ENCODE peak calls at places on chromosome 9, in five cellular contexts. One of them, this sample, is unnamed.

GRCh38 chr9:79663878-79664277 is 92.1 kb downstream of the TLE4 start:
- DNase-seq in lower lobe of right lung: no peak
- DNase-seq in tibial nerve: no peak
- DNase-seq in vagina: no peak
- DNase-seq in tibial artery: no peak
- DNase-seq in this sample: no peak

GRCh38 chr9:111957856-111958631 is 61.4 kb downstream of the UGCG start:
- DNase-seq in lower lobe of right lung: no peak
- DNase-seq in tibial nerve: no peak
- DNase-seq in vagina: no peak
- DNase-seq in tibial artery: peak; percentile 31
- DNase-seq in this sample: peak; percentile 99

GRCh38 chr9:133119461-133120342 is 1.3 kb downstream of the RALGDS start:
- DNase-seq in lower lobe of right lung: peak; percentile 47
- DNase-seq in tibial nerve: no peak
- DNase-seq in vagina: no peak
- DNase-seq in tibial artery: no peak
- DNase-seq in this sample: peak; percentile 41

GRCh38 chr9:110189001-110189400 is 19.0 kb downstream of the C9orf152 start:
- DNase-seq in lower lobe of right lung: peak; percentile 84
- DNase-seq in tibial nerve: peak; percentile 52
- DNase-seq in vagina: no peak
- DNase-seq in tibial artery: peak; percentile 62
- DNase-seq in this sample: no peak

GRCh38 chr9:116494815-116495634 is 192.1 kb upstream of the TRIM32 start:
- DNase-seq in lower lobe of right lung: no peak
- DNase-seq in tibial nerve: no peak
- DNase-seq in vagina: no peak
- DNase-seq in tibial artery: no peak
- DNase-seq in this sample: peak; percentile 31

GRCh38 chr9:87112656-87113055 is 165.3 kb upstream of the GAS1 start:
- DNase-seq in lower lobe of right lung: no peak
- DNase-seq in tibial nerve: no peak
- DNase-seq in vagina: no peak
- DNase-seq in tibial artery: no peak
- DNase-seq in this sample: no peak

GRCh38 chr9:94812343-94812742 is 85.8 kb downstream of the AOPEP start:
- DNase-seq in lower lobe of right lung: no peak
- DNase-seq in tibial nerve: no peak
- DNase-seq in vagina: no peak
- DNase-seq in tibial artery: no peak
- DNase-seq in this sample: peak; percentile 81

GRCh38 chr9:136154943-136155342 is 36.3 kb upstream of the TMEM250 start:
- DNase-seq in lower lobe of right lung: no peak
- DNase-seq in tibial nerve: no peak
- DNase-seq in vagina: no peak
- DNase-seq in tibial artery: no peak
- DNase-seq in this sample: no peak

GRCh38 chr9:106632621-106633020 is 230.3 kb upstream of the ZNF462 start:
- DNase-seq in lower lobe of right lung: no peak
- DNase-seq in tibial nerve: no peak
- DNase-seq in vagina: no peak
- DNase-seq in tibial artery: no peak
- DNase-seq in this sample: peak; percentile 93

GRCh38 chr9:129352157-129352870 is 174.3 kb upstream of the IER5L start:
- DNase-seq in lower lobe of right lung: no peak
- DNase-seq in tibial nerve: peak; percentile 16
- DNase-seq in vagina: no peak
- DNase-seq in tibial artery: no peak
- DNase-seq in this sample: no peak

DNA sequence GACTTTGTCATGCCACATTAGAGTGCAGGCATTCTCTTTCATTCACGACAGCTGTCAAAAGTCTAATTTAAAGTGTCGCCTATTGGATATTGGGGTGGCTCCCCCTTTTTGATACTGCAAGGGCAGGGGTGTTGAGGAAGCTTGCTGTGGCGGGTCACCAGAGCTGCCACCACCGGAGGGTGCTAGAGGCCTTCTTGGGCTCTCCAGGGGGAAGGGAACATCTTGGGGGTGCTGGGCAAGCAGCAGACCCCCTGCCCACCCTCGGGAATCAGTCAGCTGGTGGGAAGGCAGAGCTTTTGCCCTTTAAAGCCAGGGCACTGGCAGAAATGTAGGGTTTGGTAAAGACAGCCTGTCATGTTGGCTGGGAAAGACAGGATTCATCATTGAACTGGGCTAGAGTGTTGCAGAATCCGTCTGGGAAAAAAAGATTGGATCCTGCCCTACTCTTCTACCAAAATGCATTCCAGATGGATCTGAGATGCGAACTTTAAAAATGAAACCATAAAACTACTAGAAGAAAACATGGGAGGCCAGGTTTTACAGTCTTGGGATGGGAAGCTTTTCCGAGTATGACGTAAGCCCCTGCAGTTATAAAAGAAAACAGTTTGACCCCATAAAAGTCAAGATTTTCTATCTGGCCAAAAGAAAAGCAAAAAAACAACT is 22.3 kb downstream of the COL5A1 start:
- DNase-seq in lower lobe of right lung: no peak
- DNase-seq in tibial nerve: no peak
- DNase-seq in vagina: no peak
- DNase-seq in tibial artery: no peak
- DNase-seq in this sample: no peak
- H3K36me3 ChIP-seq in lower lobe of right lung: no peaks in the 10 kb centered on the region
- H3K36me3 ChIP-seq in tibial nerve: no peaks in the 10 kb centered on the region
- H3K36me3 ChIP-seq in vagina: no peaks in the 10 kb centered on the region
- H3K36me3 ChIP-seq in tibial artery: no peaks in the 10 kb centered on the region
- H3K36me3 ChIP-seq in this sample: no peaks in the 10 kb centered on the region

DNA sequence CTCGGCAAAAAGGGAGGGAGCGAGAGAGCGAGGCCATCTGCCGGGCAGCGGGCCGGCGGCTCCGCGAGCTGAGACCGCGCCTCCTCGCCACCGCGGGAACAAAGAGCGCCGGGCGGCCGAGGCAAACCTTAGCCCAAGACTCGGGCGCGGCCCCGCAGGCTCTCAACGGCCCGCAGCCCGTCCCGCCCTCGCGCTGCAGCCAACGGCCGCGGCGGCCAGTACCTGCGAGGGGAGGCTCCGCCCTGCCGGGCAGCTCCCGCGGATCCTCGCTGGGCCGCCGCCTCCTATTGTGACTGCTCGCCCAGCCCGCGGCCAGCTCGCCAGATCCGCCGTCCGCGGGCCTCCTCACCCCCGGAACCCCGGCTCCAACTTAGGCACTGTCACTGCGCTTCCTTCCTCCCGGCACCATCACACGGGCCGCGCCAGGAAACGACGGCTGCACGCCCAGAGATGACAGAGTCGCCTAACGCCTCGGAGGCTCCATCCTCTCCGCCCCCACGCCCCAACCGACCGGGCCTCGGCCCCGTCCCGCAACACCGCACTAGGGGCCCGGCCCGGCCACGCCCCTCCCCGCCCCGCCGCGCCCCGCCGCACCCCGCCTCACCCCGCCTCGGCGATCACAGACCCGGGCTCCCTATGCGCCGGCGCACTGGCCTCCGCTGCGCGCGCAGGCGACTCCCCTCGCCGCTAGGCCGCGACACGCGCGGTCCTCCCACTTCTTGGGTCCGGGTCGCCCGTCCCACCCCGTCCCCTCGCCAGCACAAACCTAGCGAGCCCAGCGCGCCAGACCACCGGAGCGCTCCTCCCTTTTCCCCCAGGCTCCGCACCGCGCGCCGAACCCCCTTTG is 486 bp upstream of the RNF38 start:
- DNase-seq in lower lobe of right lung: peak; percentile 91
- DNase-seq in tibial nerve: peak; percentile 76
- DNase-seq in vagina: no peak
- DNase-seq in tibial artery: peak; percentile 82
- DNase-seq in this sample: peak; percentile 70
- TF ChIP-seq CTCF in lower lobe of right lung: no peak
- TF ChIP-seq CTCF in tibial nerve: no peak
- TF ChIP-seq CTCF in vagina: no peak
- TF ChIP-seq CTCF in tibial artery: no peak
- TF ChIP-seq CTCF in this sample: peak; percentile 24

DNA sequence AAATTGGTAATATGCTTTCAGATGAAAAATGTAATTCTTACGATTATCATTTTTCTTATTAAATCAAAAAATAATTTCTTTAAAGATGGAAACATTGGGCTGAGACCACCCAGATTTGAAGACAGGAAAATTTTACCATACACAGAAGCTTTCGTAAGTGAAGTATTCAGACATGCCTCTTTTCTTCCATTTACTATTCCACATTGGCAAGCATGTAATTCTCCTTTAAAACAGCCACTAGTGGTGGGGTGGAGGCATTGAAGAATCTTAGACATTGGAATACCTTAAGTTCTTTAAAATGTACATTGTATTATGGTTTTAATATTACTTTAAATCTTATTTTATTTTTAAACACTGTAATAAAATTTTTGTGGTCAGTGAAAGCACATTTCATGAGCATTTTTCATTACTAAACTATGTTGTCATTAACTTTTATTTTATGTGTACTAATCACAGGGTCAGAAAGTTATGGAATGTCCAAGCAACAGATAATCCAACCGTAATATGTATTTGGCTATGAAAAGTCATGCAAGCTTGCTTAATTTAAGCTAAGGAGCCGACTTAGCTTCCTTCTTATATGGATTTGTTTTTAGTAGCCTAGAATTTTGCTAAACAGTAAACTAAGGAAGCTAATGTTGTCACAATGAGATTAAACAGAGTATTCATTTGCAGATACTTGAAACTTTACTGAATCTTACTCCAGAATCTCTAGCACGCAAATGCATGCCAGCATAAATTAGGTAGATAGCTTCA is 97.4 kb upstream of the ALDH1A1 start:
- DNase-seq in lower lobe of right lung: no peak
- DNase-seq in tibial nerve: no peak
- DNase-seq in vagina: no peak
- DNase-seq in tibial artery: no peak
- DNase-seq in this sample: no peak
- H3K4me3 ChIP-seq in lower lobe of right lung: no peak overlapping the region
- H3K4me3 ChIP-seq in tibial nerve: no peak overlapping the region
- H3K4me3 ChIP-seq in vagina: no peak overlapping the region
- H3K4me3 ChIP-seq in tibial artery: no peak overlapping the region
- H3K4me3 ChIP-seq in this sample: no peak overlapping the region

GRCh38 chr9:734831-735511 is 106.5 kb upstream of the DMRT1 start:
- DNase-seq in lower lobe of right lung: no peak
- DNase-seq in tibial nerve: no peak
- DNase-seq in vagina: no peak
- DNase-seq in tibial artery: peak; percentile 43
- DNase-seq in this sample: no peak
- H3K36me3 ChIP-seq in lower lobe of right lung: peaks cover 35% of the 10 kb centered on the region
- H3K36me3 ChIP-seq in tibial nerve: peaks cover 66% of the 10 kb centered on the region
- H3K36me3 ChIP-seq in vagina: no peaks in the 10 kb centered on the region
- H3K36me3 ChIP-seq in tibial artery: peaks cover 51% of the 10 kb centered on the region
- H3K36me3 ChIP-seq in this sample: peaks cover 11% of the 10 kb centered on the region

DNA sequence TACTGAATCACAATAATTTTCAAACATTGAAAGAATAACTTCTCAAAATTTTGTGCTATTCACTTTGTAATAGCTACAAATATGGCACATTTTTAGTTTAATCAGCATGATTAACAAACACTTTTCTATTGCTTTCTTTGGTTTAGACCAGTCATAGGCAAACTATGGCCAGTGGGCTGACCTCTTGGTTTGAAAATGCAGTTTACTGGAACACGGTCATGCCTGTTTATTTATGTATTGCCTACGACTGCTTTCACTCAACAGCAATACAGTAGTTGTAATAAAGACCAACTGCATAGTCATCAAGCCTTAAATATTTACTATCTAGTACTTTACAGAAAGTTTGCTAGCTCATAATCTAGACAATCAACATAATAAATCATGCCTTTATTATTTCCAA is 810.8 kb downstream of the TLE1 start:
- DNase-seq in lower lobe of right lung: no peak
- DNase-seq in tibial nerve: no peak
- DNase-seq in vagina: no peak
- DNase-seq in tibial artery: no peak
- DNase-seq in this sample: no peak
- TF ChIP-seq CTCF in lower lobe of right lung: no peak
- TF ChIP-seq CTCF in tibial nerve: no peak
- TF ChIP-seq CTCF in vagina: no peak
- TF ChIP-seq CTCF in tibial artery: no peak
- TF ChIP-seq CTCF in this sample: no peak

DNA sequence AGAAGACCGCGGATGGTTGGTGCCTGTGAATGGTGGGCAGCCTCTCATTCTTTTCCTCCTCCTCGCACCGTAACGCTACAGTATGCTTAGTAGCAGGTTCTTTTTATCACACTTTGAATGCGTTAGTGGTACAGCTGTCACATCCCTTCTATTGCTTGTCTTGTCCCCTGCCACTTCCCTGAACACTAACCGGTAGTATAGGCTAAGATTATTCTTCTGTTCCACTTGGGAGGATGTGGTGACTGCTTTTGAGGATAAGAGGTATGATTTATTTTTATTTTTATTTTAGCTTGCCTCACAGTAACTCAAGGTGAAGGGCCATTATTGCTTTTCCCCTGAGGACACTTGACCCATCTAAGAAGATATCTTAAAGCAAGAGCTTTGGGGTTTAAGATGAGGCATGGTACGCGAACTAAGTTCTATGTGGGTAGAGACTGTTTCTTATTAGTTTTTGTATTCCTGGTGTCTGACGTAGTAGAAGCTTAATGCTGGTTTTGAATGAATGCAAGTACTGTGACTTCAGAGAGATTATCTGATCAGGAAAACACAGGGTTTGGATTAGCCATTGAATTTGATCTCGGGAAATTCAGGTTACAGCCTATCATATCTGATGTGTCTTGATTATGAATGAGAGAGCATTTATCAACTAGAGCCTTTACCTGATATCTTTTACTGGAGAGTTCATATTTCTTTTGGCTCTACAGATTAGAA is 951 bp downstream of the UNC13B start:
- DNase-seq in lower lobe of right lung: no peak
- DNase-seq in tibial nerve: peak; percentile 5
- DNase-seq in vagina: no peak
- DNase-seq in tibial artery: no peak
- DNase-seq in this sample: no peak
- H3K4me3 ChIP-seq in lower lobe of right lung: peak overlapping the region; percentile 76
- H3K4me3 ChIP-seq in tibial nerve: peak overlapping the region; percentile 78
- H3K4me3 ChIP-seq in vagina: peak overlapping the region; percentile 76
- H3K4me3 ChIP-seq in tibial artery: peak overlapping the region; percentile 95
- H3K4me3 ChIP-seq in this sample: peak overlapping the region; percentile 88

GRCh38 chr9:120392245-120392644 is 187.7 kb downstream of the CDK5RAP2 start:
- DNase-seq in lower lobe of right lung: no peak
- DNase-seq in tibial nerve: no peak
- DNase-seq in vagina: no peak
- DNase-seq in tibial artery: no peak
- DNase-seq in this sample: no peak
- H3K36me3 ChIP-seq in lower lobe of right lung: peaks cover 94% of the 10 kb centered on the region
- H3K36me3 ChIP-seq in tibial nerve: peaks cover 90% of the 10 kb centered on the region
- H3K36me3 ChIP-seq in vagina: no peaks in the 10 kb centered on the region
- H3K36me3 ChIP-seq in tibial artery: peaks cover 50% of the 10 kb centered on the region
- H3K36me3 ChIP-seq in this sample: peaks cover 6% of the 10 kb centered on the region

This sample was measured in bronchial epithelial cell.